ENCODE peak calls at places on chromosome 15, in four cellular contexts. D is ureter, P is nucleus accumbens, E is EL. X is an unnamed sample.
A peak's percentile ranks its signal among the peaks of the same experiment; 100 is the strongest.

GRCh38 chr15:94722025-94722636 is 490.8 kb downstream of the MCTP2 start:
- DNase-seq in D (no peak), P (no peak), E (no peak), X (no peak)

GRCh38 chr15:60426870-60427528 is 29.2 kb upstream of the ANXA2 start:
- DNase-seq in D (no peak), P (no peak), E (peak; percentile 72), X (no peak)

GRCh38 chr15:47504624-47505256 is 212.6 kb upstream of the SEMA6D start:
- DNase-seq in D (no peak), P (no peak), E (no peak), X (peak; percentile 58)

GRCh38 chr15:84721381-84721780 is 5.4 kb upstream of the SEC11A start:
- DNase-seq in D (no peak), P (no peak), E (no peak), X (no peak)

GRCh38 chr15:40846846-40847224 is 3.0 kb downstream of the SPINT1 start:
- DNase-seq in D (no peak), P (no peak), E (no peak), X (no peak)

GRCh38 chr15:31513178-31513577 is 186.5 kb downstream of the KLF13 start:
- DNase-seq in D (no peak), P (no peak), E (no peak), X (no peak)

GRCh38 chr15:53675832-53676231 is 83.6 kb downstream of the WDR72 start:
- DNase-seq in D (no peak), P (no peak), E (no peak), X (no peak)

GRCh38 chr15:42286445-42287029 is 13.3 kb upstream of the TMEM87A start:
- DNase-seq in D (no peak), P (no peak), E (no peak), X (no peak)

GRCh38 chr15:43505723-43506122 is 11.7 kb upstream of the MAP1A start:
- DNase-seq in D (no peak), P (no peak), E (peak; percentile 30), X (no peak)

GRCh38 chr15:40493089-40493840 is 22.5 kb downstream of the CHST14 start:
- DNase-seq in D (no peak), P (no peak), E (peak; percentile 55), X (no peak)

GRCh38 chr15:67433495-67434099 is 87.3 kb upstream of the C15orf61 start:
- DNase-seq in D (peak; percentile 54), P (no peak), E (peak; percentile 61), X (peak; percentile 1)

GRCh38 chr15:77599357-77599756 is 33.4 kb downstream of the LINGO1 start:
- DNase-seq in D (no peak), P (no peak), E (no peak), X (no peak)

GRCh38 chr15:66907826-66908502 is 157.4 kb upstream of the SMAD3 start:
- DNase-seq in D (peak; percentile 62), P (peak; percentile 53), E (no peak), X (peak; percentile 76)

GRCh38 chr15:77867266-77868047 is 210.1 kb downstream of the TBC1D2B start:
- DNase-seq in D (no peak), P (no peak), E (no peak), X (no peak)

GRCh38 chr15:36863551-36863950 is 236.8 kb downstream of the MEIS2 start:
- DNase-seq in D (no peak), P (no peak), E (no peak), X (no peak)

GRCh38 chr15:58066042-58066867 is 744 bp upstream of the ALDH1A2 start:
- DNase-seq in D (peak; percentile 52), P (peak; percentile 5), E (peak; percentile 68), X (peak; percentile 33)

GRCh38 chr15:75347222-75348033 is 589 bp downstream of the NEIL1 start:
- DNase-seq in D (peak; percentile 71), P (peak; percentile 80), E (no peak), X (no peak)

GRCh38 chr15:65033659-65034269 is 4.3 kb upstream of the MTFMT start:
- DNase-seq in D (no peak), P (no peak), E (peak; percentile 49), X (peak; percentile 45)

GRCh38 chr15:37019479-37020433 is 80.6 kb downstream of the MEIS2 start:
- DNase-seq in D (no peak), P (no peak), E (no peak), X (no peak)

GRCh38 chr15:35753486-35753885 is 207.5 kb upstream of the DPH6 start:
- DNase-seq in D (no peak), P (no peak), E (peak; percentile 24), X (peak; percentile 22)

GRCh38 chr15:30062881-30063280 is 19.9 kb upstream of the GOLGA8J start:
- DNase-seq in D (no peak), P (no peak), E (peak; percentile 38), X (no peak)

GRCh38 chr15:59838900-59839299 is 149.8 kb upstream of the BNIP2 start:
- DNase-seq in D (no peak), P (no peak), E (no peak), X (no peak)

GRCh38 chr15:50939911-50940310 is 31.4 kb downstream of the AP4E1 start:
- DNase-seq in D (no peak), P (no peak), E (peak; percentile 25), X (no peak)

GRCh38 chr15:62337934-62338333 is 172.8 kb upstream of the C2CD4B start:
- DNase-seq in D (no peak), P (no peak), E (no peak), X (no peak)

GRCh38 chr15:89669309-89669865 is 9.8 kb downstream of the PLIN1 start:
- DNase-seq in D (no peak), P (no peak), E (no peak), X (no peak)

GRCh38 chr15:25544076-25544475 is 105.3 kb upstream of the UBE3A start:
- DNase-seq in D (no peak), P (no peak), E (no peak), X (no peak)

GRCh38 chr15:25342629-25343028 is 96.2 kb downstream of the UBE3A start:
- DNase-seq in D (no peak), P (no peak), E (no peak), X (no peak)

GRCh38 chr15:85749261-85750151 is 45.2 kb downstream of the KLHL25 start:
- DNase-seq in D (no peak), P (peak; percentile 27), E (no peak), X (peak; percentile 42)

GRCh38 chr15:46660096-46660842 is 1025.4 kb downstream of the SQOR start:
- DNase-seq in D (no peak), P (no peak), E (no peak), X (no peak)

GRCh38 chr15:101438482-101439284 is 50.8 kb downstream of the PCSK6 start:
- DNase-seq in D (no peak), P (no peak), E (no peak), X (no peak)

X was measured in globus pallidus.